ENCODE peak calls at places on chromosomes 7 and 10, in eight cellular contexts. D is colonic mucosa; R is kidney; H is effector memory CD4-positive, alpha-beta T cell; Z is psoas muscle; J is heart left ventricle; C is CD4-positive, alpha-beta memory T cell; M is sigmoid colon. Q is an unnamed sample.

GRCh38 chr7:94040254-94040653 is 36.1 kb upstream of the BET1 start:
- DNase-seq in D (no peak), R (no peak), H (no peak), Z (no peak), J (no peak), C (no peak), M (no peak), Q (no peak)

GRCh38 chr10:119597405-119598186 is 832 bp upstream of the TIAL1 start:
- DNase-seq in D (no peak), R (no peak), H (no peak), Z (no peak), J (no peak), C (no peak), M (no peak), Q (peak; percentile 14)

GRCh38 chr7:20141666-20142065 is 75.5 kb downstream of the MACC1 start:
- DNase-seq in D (no peak), R (no peak), H (no peak), Z (no peak), J (no peak), C (no peak), M (no peak), Q (no peak)

GRCh38 chr10:100182281-100182680 is 3.5 kb downstream of the ERLIN1 start:
- DNase-seq in D (no peak), R (no peak), H (no peak), Z (no peak), J (no peak), C (no peak), M (no peak), Q (no peak)

GRCh38 chr7:50620418-50620817 is 55.2 kb upstream of the DDC start:
- DNase-seq in D (no peak), R (no peak), H (no peak), Z (peak; percentile 47), J (no peak), C (no peak), M (no peak), Q (no peak)

GRCh38 chr7:17301491-17302101 is 3.1 kb downstream of the AHR start:
- DNase-seq in D (peak; percentile 67), R (no peak), H (peak; percentile 34), Z (no peak), J (peak; percentile 34), C (no peak), M (peak; percentile 63), Q (peak; percentile 40)

GRCh38 chr7:117834983-117835664 is 38.1 kb downstream of the CTTNBP2 start:
- DNase-seq in D (no peak), R (no peak), H (no peak), Z (no peak), J (no peak), C (no peak), M (no peak), Q (no peak)

GRCh38 chr7:18975689-18976280 is 141.7 kb downstream of the TWIST1 start:
- DNase-seq in D (no peak), R (no peak), H (no peak), Z (no peak), J (no peak), C (no peak), M (no peak), Q (no peak)

GRCh38 chr7:33040803-33041516 is 21.6 kb downstream of the NT5C3A start:
- DNase-seq in D (peak; percentile 85), R (no peak), H (peak; percentile 58), Z (no peak), J (no peak), C (peak; percentile 81), M (no peak), Q (peak; percentile 90)

GRCh38 chr10:108556176-108556575 is 1367.1 kb downstream of the XPNPEP1 start:
- DNase-seq in D (no peak), R (no peak), H (no peak), Z (no peak), J (no peak), C (no peak), M (no peak), Q (no peak)

GRCh38 chr10:12241810-12242529 is 46.0 kb downstream of the CDC123 start:
- DNase-seq in D (no peak), R (no peak), H (no peak), Z (no peak), J (peak; percentile 62), C (no peak), M (no peak), Q (no peak)

GRCh38 chr10:48449501-48450232 is 143.2 kb downstream of the MAPK8 start:
- DNase-seq in D (no peak), R (peak; percentile 57), H (no peak), Z (no peak), J (peak; percentile 31), C (no peak), M (peak; percentile 52), Q (no peak)

GRCh38 chr7:111741811-111742240 is 179.5 kb upstream of the IMMP2L start:
- DNase-seq in D (peak; percentile 45), R (no peak), H (peak; percentile 9), Z (no peak), J (peak; percentile 46), C (peak; percentile 40), M (peak; percentile 72), Q (peak; percentile 47)

GRCh38 chr7:39582536-39582935 is 16.3 kb downstream of the YAE1 start:
- DNase-seq in D (no peak), R (no peak), H (no peak), Z (no peak), J (no peak), C (no peak), M (no peak), Q (no peak)

GRCh38 chr10:103564116-103564501 is 70.6 kb downstream of the NEURL1 start:
- DNase-seq in D (no peak), R (no peak), H (no peak), Z (no peak), J (no peak), C (no peak), M (peak; percentile 84), Q (no peak)

GRCh38 chr10:11898372-11899066 is 75.4 kb downstream of the PROSER2 start:
- DNase-seq in D (no peak), R (peak; percentile 92), H (no peak), Z (no peak), J (peak; percentile 17), C (no peak), M (peak; percentile 42), Q (no peak)

GRCh38 chr10:124983321-124983720 is 41.4 kb downstream of the ZRANB1 start:
- DNase-seq in D (no peak), R (no peak), H (no peak), Z (no peak), J (no peak), C (no peak), M (no peak), Q (no peak)

GRCh38 chr7:84248843-84249242 is 54.3 kb upstream of the SEMA3A start:
- DNase-seq in D (no peak), R (no peak), H (no peak), Z (no peak), J (no peak), C (no peak), M (no peak), Q (no peak)

GRCh38 chr7:84248267-84248666 is 53.7 kb upstream of the SEMA3A start:
- DNase-seq in D (no peak), R (no peak), H (no peak), Z (no peak), J (no peak), C (no peak), M (no peak), Q (no peak)

GRCh38 chr7:84249651-84250050 is 55.1 kb upstream of the SEMA3A start:
- DNase-seq in D (no peak), R (no peak), H (no peak), Z (no peak), J (no peak), C (no peak), M (no peak), Q (no peak)

GRCh38 chr7:84247591-84247990 is 53.0 kb upstream of the SEMA3A start:
- DNase-seq in D (no peak), R (no peak), H (no peak), Z (no peak), J (no peak), C (no peak), M (no peak), Q (no peak)

DNA sequence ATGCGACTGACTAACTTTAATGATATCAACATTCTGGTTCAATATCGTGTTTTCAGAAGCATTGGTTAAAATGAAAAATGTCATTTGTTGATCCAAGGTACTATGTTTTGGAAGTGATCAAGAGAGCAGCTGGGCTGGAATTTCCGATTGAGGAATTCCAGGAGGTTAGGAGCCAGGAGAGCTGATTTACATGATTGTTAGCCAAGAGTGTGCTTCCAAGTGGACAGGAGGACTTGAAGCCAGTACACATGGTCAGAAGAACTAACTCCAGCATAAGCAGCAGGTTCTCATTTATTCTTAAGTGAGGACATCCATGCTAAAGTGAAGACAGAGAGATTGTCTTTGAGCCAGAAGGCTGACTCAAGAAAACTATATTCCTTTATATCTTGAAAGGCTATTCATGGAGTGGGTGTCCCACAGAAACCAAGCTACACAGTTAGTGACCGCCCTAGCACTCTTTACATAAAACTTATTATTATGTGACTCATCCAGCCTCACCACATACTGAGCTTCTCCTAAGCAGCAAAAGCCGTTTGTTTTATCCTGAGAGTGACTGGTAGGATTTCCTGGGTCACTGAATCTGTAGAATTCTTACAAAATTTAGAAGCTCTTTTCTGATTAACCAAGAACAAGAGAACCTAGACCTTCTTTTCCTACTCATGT is 56.7 kb upstream of the SEMA3A start:
- DNase-seq in D (no peak), R (no peak), H (no peak), Z (no peak), J (no peak), C (no peak), M (no peak), Q (no peak)
- H3K27ac ChIP-seq in D (no peak overlapping the region), R (no peak overlapping the region), H (no peak overlapping the region), Z (no peak overlapping the region), J (no peak overlapping the region), C (no peak overlapping the region), M (no peak overlapping the region), Q (no peak overlapping the region)

GRCh38 chr7:127667751-127668530 is 15.9 kb downstream of the SND1 start:
- DNase-seq in D (no peak), R (no peak), H (no peak), Z (no peak), J (no peak), C (no peak), M (no peak), Q (no peak)
- H3K36me3 ChIP-seq in D (no peaks in the 10 kb centered on the region), R (no peaks in the 10 kb centered on the region), H (no peaks in the 10 kb centered on the region), Z (no peaks in the 10 kb centered on the region), J (peaks cover 3% of the 10 kb centered on the region), C (no peaks in the 10 kb centered on the region), M (no peaks in the 10 kb centered on the region), Q (no peaks in the 10 kb centered on the region)

GRCh38 chr7:4236389-4236788 is 445.7 kb upstream of the FOXK1 start:
- DNase-seq in D (no peak), R (no peak), H (no peak), Z (no peak), J (no peak), C (no peak), M (peak; percentile 22), Q (no peak)
- H3K9me3 ChIP-seq in D (no peaks in the 10 kb centered on the region), R (no peaks in the 10 kb centered on the region), H (no peaks in the 10 kb centered on the region), Z (no peaks in the 10 kb centered on the region), J (no peaks in the 10 kb centered on the region), C (no peaks in the 10 kb centered on the region), M (no peaks in the 10 kb centered on the region), Q (no peaks in the 10 kb centered on the region)

DNA sequence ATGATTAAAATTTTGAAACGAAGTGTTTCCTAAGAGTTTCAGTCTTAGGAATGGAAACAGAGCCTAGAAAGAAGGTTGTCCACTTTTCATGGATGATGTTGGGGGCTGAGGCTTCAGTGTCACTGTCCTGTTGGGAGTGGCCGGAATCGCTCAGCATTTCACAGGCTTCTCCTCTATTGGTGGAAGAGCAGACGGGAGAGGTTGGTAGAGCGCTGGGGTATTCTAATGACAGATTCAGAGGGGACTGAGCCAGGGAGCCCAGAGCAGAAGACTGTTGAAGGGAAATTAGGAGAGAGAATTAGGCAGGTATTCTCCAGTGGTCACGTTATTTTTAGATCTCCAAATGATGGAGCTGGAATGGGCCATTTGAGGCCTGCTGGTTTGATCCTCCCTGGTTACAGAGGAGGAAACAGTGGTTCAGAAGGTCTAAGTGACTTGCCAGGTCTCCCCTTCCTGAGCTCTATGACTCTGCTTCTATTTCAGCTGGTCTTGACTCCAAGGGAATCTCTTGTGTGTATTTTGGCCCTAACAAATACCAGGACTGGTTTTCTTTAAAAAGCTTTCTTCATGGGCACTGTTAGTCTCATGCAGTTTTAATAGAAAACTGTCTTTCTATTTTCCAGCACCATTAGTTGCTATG is 35.7 kb upstream of the EEPD1 start:
- DNase-seq in D (no peak), R (no peak), H (no peak), Z (no peak), J (no peak), C (no peak), M (no peak), Q (no peak)
- H3K27ac ChIP-seq in D (no peak overlapping the region), R (peak overlapping the region; percentile 29), H (peak overlapping the region; percentile 30), Z (peak overlapping the region; percentile 79), J (no peak overlapping the region), C (no peak overlapping the region), M (peak overlapping the region; percentile 70), Q (no peak overlapping the region)